ENCODE peak calls at places on chromosomes 11 and 22, in eight cellular contexts. One of them, this sample, is unnamed.

GRCh38 chr22:29073618-29074275 is 912 bp downstream of the KREMEN1 start:
- DNase-seq in transverse colon: peak; percentile 60
- DNase-seq in activated naive CD8-positive, alpha-beta T cell treated with anti-CD3 and anti-CD28 coated beads, Interleukin-2, amount 50 U/mL, for 24 hours: no peak
- DNase-seq in iPS-NIHi11: peak; percentile 66
- DNase-seq in tibial nerve: peak; percentile 26
- DNase-seq in GM04504: no peak
- DNase-seq in NCI-H2029 treated with DMSO at 0.1 percent for 48 hours: no peak
- DNase-seq in kidney glomerular epithelial cell: no peak
- DNase-seq in this sample: peak; percentile 38

GRCh38 chr22:30265851-30266444 is 703 bp downstream of the OSM start:
- DNase-seq in transverse colon: peak; percentile 73
- DNase-seq in activated naive CD8-positive, alpha-beta T cell treated with anti-CD3 and anti-CD28 coated beads, Interleukin-2, amount 50 U/mL, for 24 hours: peak; percentile 86
- DNase-seq in iPS-NIHi11: no peak
- DNase-seq in tibial nerve: no peak
- DNase-seq in GM04504: no peak
- DNase-seq in NCI-H2029 treated with DMSO at 0.1 percent for 48 hours: no peak
- DNase-seq in kidney glomerular epithelial cell: no peak
- DNase-seq in this sample: peak; percentile 91

GRCh38 chr22:28917747-28918543 is 34.6 kb downstream of the ZNRF3 start:
- DNase-seq in transverse colon: peak; percentile 32
- DNase-seq in activated naive CD8-positive, alpha-beta T cell treated with anti-CD3 and anti-CD28 coated beads, Interleukin-2, amount 50 U/mL, for 24 hours: no peak
- DNase-seq in iPS-NIHi11: peak; percentile 58
- DNase-seq in tibial nerve: no peak
- DNase-seq in GM04504: no peak
- DNase-seq in NCI-H2029 treated with DMSO at 0.1 percent for 48 hours: peak; percentile 24
- DNase-seq in kidney glomerular epithelial cell: peak; percentile 74
- DNase-seq in this sample: no peak

GRCh38 chr11:100984668-100985067 is 144.9 kb downstream of the PGR start:
- DNase-seq in transverse colon: no peak
- DNase-seq in activated naive CD8-positive, alpha-beta T cell treated with anti-CD3 and anti-CD28 coated beads, Interleukin-2, amount 50 U/mL, for 24 hours: no peak
- DNase-seq in iPS-NIHi11: no peak
- DNase-seq in tibial nerve: no peak
- DNase-seq in GM04504: no peak
- DNase-seq in NCI-H2029 treated with DMSO at 0.1 percent for 48 hours: no peak
- DNase-seq in kidney glomerular epithelial cell: no peak
- DNase-seq in this sample: no peak

GRCh38 chr11:79579063-79579462 is 138.2 kb upstream of the TENM4 start:
- DNase-seq in transverse colon: no peak
- DNase-seq in activated naive CD8-positive, alpha-beta T cell treated with anti-CD3 and anti-CD28 coated beads, Interleukin-2, amount 50 U/mL, for 24 hours: no peak
- DNase-seq in iPS-NIHi11: no peak
- DNase-seq in tibial nerve: no peak
- DNase-seq in GM04504: no peak
- DNase-seq in NCI-H2029 treated with DMSO at 0.1 percent for 48 hours: no peak
- DNase-seq in kidney glomerular epithelial cell: no peak
- DNase-seq in this sample: no peak

GRCh38 chr22:49010086-49010863 is 817.4 kb downstream of the BRD1 start:
- DNase-seq in transverse colon: no peak
- DNase-seq in activated naive CD8-positive, alpha-beta T cell treated with anti-CD3 and anti-CD28 coated beads, Interleukin-2, amount 50 U/mL, for 24 hours: no peak
- DNase-seq in iPS-NIHi11: no peak
- DNase-seq in tibial nerve: no peak
- DNase-seq in GM04504: no peak
- DNase-seq in NCI-H2029 treated with DMSO at 0.1 percent for 48 hours: no peak
- DNase-seq in kidney glomerular epithelial cell: no peak
- DNase-seq in this sample: no peak

GRCh38 chr11:64276653-64277431 is 7.6 kb downstream of the BAD start:
- DNase-seq in transverse colon: peak; percentile 80
- DNase-seq in activated naive CD8-positive, alpha-beta T cell treated with anti-CD3 and anti-CD28 coated beads, Interleukin-2, amount 50 U/mL, for 24 hours: no peak
- DNase-seq in iPS-NIHi11: no peak
- DNase-seq in tibial nerve: no peak
- DNase-seq in GM04504: no peak
- DNase-seq in NCI-H2029 treated with DMSO at 0.1 percent for 48 hours: no peak
- DNase-seq in kidney glomerular epithelial cell: no peak
- DNase-seq in this sample: no peak

GRCh38 chr11:61967924-61968757 is 707 bp upstream of the FTH1 start:
- DNase-seq in transverse colon: peak; percentile 65
- DNase-seq in activated naive CD8-positive, alpha-beta T cell treated with anti-CD3 and anti-CD28 coated beads, Interleukin-2, amount 50 U/mL, for 24 hours: peak; percentile 65
- DNase-seq in iPS-NIHi11: no peak
- DNase-seq in tibial nerve: no peak
- DNase-seq in GM04504: no peak
- DNase-seq in NCI-H2029 treated with DMSO at 0.1 percent for 48 hours: no peak
- DNase-seq in kidney glomerular epithelial cell: no peak
- DNase-seq in this sample: peak; percentile 70

GRCh38 chr11:64863381-64864060 is 14.9 kb downstream of the EHD1 start:
- DNase-seq in transverse colon: no peak
- DNase-seq in activated naive CD8-positive, alpha-beta T cell treated with anti-CD3 and anti-CD28 coated beads, Interleukin-2, amount 50 U/mL, for 24 hours: peak; percentile 18
- DNase-seq in iPS-NIHi11: peak; percentile 37
- DNase-seq in tibial nerve: no peak
- DNase-seq in GM04504: no peak
- DNase-seq in NCI-H2029 treated with DMSO at 0.1 percent for 48 hours: no peak
- DNase-seq in kidney glomerular epithelial cell: no peak
- DNase-seq in this sample: no peak

GRCh38 chr11:95494856-95495255 is 263.9 kb upstream of the SESN3 start:
- DNase-seq in transverse colon: no peak
- DNase-seq in activated naive CD8-positive, alpha-beta T cell treated with anti-CD3 and anti-CD28 coated beads, Interleukin-2, amount 50 U/mL, for 24 hours: no peak
- DNase-seq in iPS-NIHi11: no peak
- DNase-seq in tibial nerve: no peak
- DNase-seq in GM04504: no peak
- DNase-seq in NCI-H2029 treated with DMSO at 0.1 percent for 48 hours: no peak
- DNase-seq in kidney glomerular epithelial cell: no peak
- DNase-seq in this sample: no peak

GRCh38 chr22:39392341-39392948 is 7.1 kb upstream of the TAB1 start:
- DNase-seq in transverse colon: no peak
- DNase-seq in activated naive CD8-positive, alpha-beta T cell treated with anti-CD3 and anti-CD28 coated beads, Interleukin-2, amount 50 U/mL, for 24 hours: no peak
- DNase-seq in iPS-NIHi11: no peak
- DNase-seq in tibial nerve: no peak
- DNase-seq in GM04504: no peak
- DNase-seq in NCI-H2029 treated with DMSO at 0.1 percent for 48 hours: no peak
- DNase-seq in kidney glomerular epithelial cell: no peak
- DNase-seq in this sample: no peak

GRCh38 chr22:43869799-43870198 is 7.5 kb upstream of the SULT4A1 start:
- DNase-seq in transverse colon: no peak
- DNase-seq in activated naive CD8-positive, alpha-beta T cell treated with anti-CD3 and anti-CD28 coated beads, Interleukin-2, amount 50 U/mL, for 24 hours: no peak
- DNase-seq in iPS-NIHi11: no peak
- DNase-seq in tibial nerve: no peak
- DNase-seq in GM04504: no peak
- DNase-seq in NCI-H2029 treated with DMSO at 0.1 percent for 48 hours: no peak
- DNase-seq in kidney glomerular epithelial cell: no peak
- DNase-seq in this sample: no peak

GRCh38 chr11:45104790-45105084 is 41.7 kb upstream of the PRDM11 start:
- DNase-seq in transverse colon: no peak
- DNase-seq in activated naive CD8-positive, alpha-beta T cell treated with anti-CD3 and anti-CD28 coated beads, Interleukin-2, amount 50 U/mL, for 24 hours: no peak
- DNase-seq in iPS-NIHi11: no peak
- DNase-seq in tibial nerve: no peak
- DNase-seq in GM04504: no peak
- DNase-seq in NCI-H2029 treated with DMSO at 0.1 percent for 48 hours: no peak
- DNase-seq in kidney glomerular epithelial cell: no peak
- DNase-seq in this sample: no peak

This sample was measured in GM13976.